ENCODE peak calls at places on chromosomes 1 and 21, in nine cellular contexts. W is epithelial cell of esophagus; H is activated effector memory CD4-positive, alpha-beta T cell treated with anti-CD3 and anti-CD28 coated beads, Interleukin-2, amount 50 U/mL, for 16 hours; L is AG08396; G is stimulated activated CD4-positive, alpha-beta T cell treated with anti-CD3 and anti-CD28 coated beads, Interleukin-4, amount 100 ng/mL, for 48 hours; D is NCI-H748 treated with DMSO at 0.1 percent for 48 hours; M is EH; Z is activated CD8-positive, alpha-beta memory T cell treated with anti-CD3 and anti-CD28 coated beads, Interleukin-2, amount 10 ng/mL, durations not matched to agents 7 days and 5 days; C is skeletal muscle cell. F is an unnamed sample.
A peak's percentile ranks its signal among the peaks of the same experiment; 100 is the strongest.

GRCh38 chr1:101185421-101185820 is 51.4 kb upstream of the S1PR1 start:
- DNase-seq in W (no peak), H (no peak), L (no peak), G (no peak), D (no peak), M (peak; percentile 41), Z (no peak), C (no peak), F (no peak)

GRCh38 chr1:66996018-66996682 is 57.8 kb downstream of the SLC35D1 start:
- DNase-seq in W (peak; percentile 74), H (peak; percentile 81), L (peak; percentile 46), G (peak; percentile 28), D (peak; percentile 51), M (peak; percentile 72), Z (peak; percentile 76), C (peak; percentile 31), F (no peak)

GRCh38 chr1:42891471-42891870 is 45.1 kb downstream of the ZNF691 start:
- DNase-seq in W (no peak), H (no peak), L (no peak), G (no peak), D (no peak), M (no peak), Z (no peak), C (no peak), F (peak; percentile 71)

GRCh38 chr1:209527372-209527771 is 56.1 kb upstream of the CAMK1G start:
- DNase-seq in W (peak; percentile 38), H (no peak), L (no peak), G (no peak), D (no peak), M (peak; percentile 65), Z (no peak), C (peak; percentile 64), F (no peak)

GRCh38 chr1:8456306-8456912 is 138.5 kb downstream of the SLC45A1 start:
- DNase-seq in W (peak; percentile 65), H (no peak), L (peak; percentile 57), G (no peak), D (no peak), M (peak; percentile 83), Z (no peak), C (peak; percentile 41), F (no peak)

GRCh38 chr1:205259361-205259832 is 31.7 kb downstream of the TMCC2 start:
- DNase-seq in W (no peak), H (no peak), L (no peak), G (no peak), D (no peak), M (peak; percentile 43), Z (no peak), C (no peak), F (no peak)

GRCh38 chr21:14603202-14603601 is 57.1 kb upstream of the SAMSN1 start:
- DNase-seq in W (peak; percentile 58), H (no peak), L (peak; percentile 1), G (no peak), D (no peak), M (peak; percentile 12), Z (no peak), C (peak; percentile 44), F (no peak)

GRCh38 chr1:27258598-27258997 is 24.2 kb downstream of the WDTC1 start:
- DNase-seq in W (no peak), H (no peak), L (no peak), G (no peak), D (no peak), M (no peak), Z (no peak), C (no peak), F (no peak)

GRCh38 chr1:221716713-221717490 is 25.0 kb downstream of the DUSP10 start:
- DNase-seq in W (peak; percentile 28), H (no peak), L (no peak), G (no peak), D (no peak), M (peak; percentile 51), Z (no peak), C (no peak), F (no peak)

GRCh38 chr1:41486053-41486891 is 1.8 kb upstream of the EDN2 start:
- DNase-seq in W (no peak), H (no peak), L (no peak), G (no peak), D (no peak), M (peak; percentile 70), Z (no peak), C (no peak), F (no peak)

GRCh38 chr1:56436912-56437403 is 142.4 kb downstream of the PLPP3 start:
- DNase-seq in W (no peak), H (no peak), L (no peak), G (no peak), D (no peak), M (no peak), Z (no peak), C (no peak), F (no peak)

GRCh38 chr1:234568345-234568744 is 41.6 kb downstream of the IRF2BP2 start:
- DNase-seq in W (no peak), H (no peak), L (no peak), G (no peak), D (no peak), M (no peak), Z (no peak), C (no peak), F (no peak)

GRCh38 chr1:2232916-2233438 is 4.9 kb downstream of the SKI start:
- DNase-seq in W (no peak), H (no peak), L (no peak), G (no peak), D (no peak), M (no peak), Z (no peak), C (no peak), F (peak; percentile 71)

GRCh38 chr1:79161077-79161476 is 154.5 kb upstream of the ADGRL4 start:
- DNase-seq in W (peak; percentile 54), H (no peak), L (peak; percentile 7), G (no peak), D (no peak), M (peak; percentile 78), Z (no peak), C (peak; percentile 16), F (no peak)

GRCh38 chr1:167082511-167083027 is 7.6 kb downstream of the GPA33 start:
- DNase-seq in W (peak; percentile 35), H (no peak), L (no peak), G (no peak), D (no peak), M (no peak), Z (no peak), C (no peak), F (no peak)

GRCh38 chr1:16921391-16922185 is at the start of gene CROCC:
- DNase-seq in W (peak; percentile 42), H (no peak), L (no peak), G (peak; percentile 49), D (no peak), M (peak; percentile 54), Z (peak; percentile 80), C (no peak), F (peak; percentile 64)

GRCh38 chr21:36355071-36355680 is 30.0 kb upstream of the CHAF1B start:
- DNase-seq in W (no peak), H (no peak), L (no peak), G (no peak), D (no peak), M (no peak), Z (no peak), C (no peak), F (no peak)

GRCh38 chr1:76141898-76142297 is 67.4 kb downstream of the ST6GALNAC3 start:
- DNase-seq in W (no peak), H (no peak), L (no peak), G (no peak), D (no peak), M (no peak), Z (no peak), C (no peak), F (no peak)

GRCh38 chr1:209168204-209168603 is 415.3 kb upstream of the CAMK1G start:
- DNase-seq in W (peak; percentile 60), H (no peak), L (peak; percentile 19), G (no peak), D (no peak), M (peak; percentile 6), Z (no peak), C (no peak), F (no peak)

GRCh38 chr1:53661496-53661895 is 77.5 kb downstream of the GLIS1 start:
- DNase-seq in W (no peak), H (no peak), L (no peak), G (no peak), D (no peak), M (no peak), Z (no peak), C (no peak), F (no peak)

GRCh38 chr1:44946720-44947059 is 39.7 kb downstream of the EIF2B3 start:
- DNase-seq in W (no peak), H (no peak), L (no peak), G (no peak), D (no peak), M (no peak), Z (no peak), C (no peak), F (no peak)

GRCh38 chr1:6330410-6330827 is 63.1 kb downstream of the ACOT7 start:
- DNase-seq in W (no peak), H (no peak), L (peak; percentile 85), G (no peak), D (no peak), M (peak; percentile 86), Z (no peak), C (peak; percentile 52), F (no peak)

F was measured in upper lobe of right lung.